ENCODE peak calls at places on chromosome 19, in five cellular contexts. One of them, this sample, is unnamed.

GRCh38 chr19:6312018-6312417 is 21.4 kb downstream of the ACER1 start:
- DNase-seq in H1: no peak
- DNase-seq in trophoblast cell: no peak
- DNase-seq in mesenchymal stem cell: no peak
- DNase-seq in H9: peak
- DNase-seq in this sample: no peak

GRCh38 chr19:43595605-43595998 is 332 bp downstream of the IRGQ start:
- DNase-seq in H9: no peak
- DNase-seq in trophoblast cell: no peak
- DNase-seq in H1: no peak
- DNase-seq in mesenchymal stem cell: no peak
- DNase-seq in this sample: no peak

GRCh38 chr19:36266375-36266961 is 51.6 kb downstream of the ZNF146 start:
- DNase-seq in trophoblast cell: peak
- DNase-seq in H9: no peak
- DNase-seq in H1: no peak
- DNase-seq in mesenchymal stem cell: no peak
- DNase-seq in this sample: no peak

GRCh38 chr19:40549007-40549708 is 27.5 kb upstream of the SHKBP1 start:
- DNase-seq in H1: peak
- DNase-seq in trophoblast cell: peak
- DNase-seq in H9: peak
- DNase-seq in mesenchymal stem cell: peak
- DNase-seq in this sample: peak

GRCh38 chr19:13797870-13798269 is 2.6 kb downstream of the ZSWIM4 start:
- DNase-seq in H9: no peak
- DNase-seq in trophoblast cell: peak
- DNase-seq in mesenchymal stem cell: no peak
- DNase-seq in H1: no peak
- DNase-seq in this sample: no peak

GRCh38 chr19:42253245-42254082 is 1.5 kb downstream of the ERF start:
- DNase-seq in mesenchymal stem cell: peak
- DNase-seq in trophoblast cell: peak
- DNase-seq in H9: peak
- DNase-seq in H1: no peak
- DNase-seq in this sample: peak

GRCh38 chr19:1161716-1162115 is 12.4 kb downstream of the SBNO2 start:
- DNase-seq in mesenchymal stem cell: no peak
- DNase-seq in H9: no peak
- DNase-seq in H1: no peak
- DNase-seq in trophoblast cell: peak
- DNase-seq in this sample: no peak

GRCh38 chr19:32373614-32374295 is 28.3 kb downstream of the ZNF507 start:
- DNase-seq in H9: no peak
- DNase-seq in trophoblast cell: peak
- DNase-seq in H1: no peak
- DNase-seq in mesenchymal stem cell: peak
- DNase-seq in this sample: no peak

GRCh38 chr19:16828990-16829821 is at the start of gene SIN3B:
- DNase-seq in H9: peak
- DNase-seq in mesenchymal stem cell: peak
- DNase-seq in H1: peak
- DNase-seq in trophoblast cell: peak
- DNase-seq in this sample: peak

GRCh38 chr19:6030214-6030507 is 52.2 kb upstream of the RANBP3 start:
- DNase-seq in mesenchymal stem cell: peak
- DNase-seq in H9: no peak
- DNase-seq in H1: no peak
- DNase-seq in trophoblast cell: peak
- DNase-seq in this sample: no peak

GRCh38 chr19:40529093-40529954 is 47.3 kb upstream of the SHKBP1 start:
- DNase-seq in H9: peak
- DNase-seq in H1: peak
- DNase-seq in mesenchymal stem cell: peak
- DNase-seq in trophoblast cell: peak
- DNase-seq in this sample: peak

GRCh38 chr19:6613711-6614110 is 22.8 kb upstream of the CD70 start:
- DNase-seq in trophoblast cell: no peak
- DNase-seq in H1: no peak
- DNase-seq in H9: no peak
- DNase-seq in mesenchymal stem cell: no peak
- DNase-seq in this sample: no peak

DNA sequence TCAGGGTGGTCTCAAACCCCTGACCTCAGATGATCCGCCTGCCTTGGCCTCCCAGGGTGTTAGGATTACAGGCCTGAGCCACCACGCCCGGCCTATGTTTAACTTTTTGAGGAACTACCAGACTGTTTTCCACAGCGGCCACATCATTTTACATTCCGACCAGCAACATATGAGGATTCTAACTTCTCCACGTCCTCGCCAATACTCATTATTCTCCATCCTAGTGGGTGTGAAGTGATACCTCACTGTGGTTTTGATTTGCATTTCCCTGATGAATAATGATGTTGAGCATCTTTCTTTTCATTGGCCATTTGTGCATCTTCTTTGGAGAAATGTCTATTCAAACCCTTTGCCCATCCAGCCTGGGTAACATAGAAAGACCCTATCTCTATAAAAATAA is 14.8 kb downstream of the SLC5A5 start:
- DNase-seq in mesenchymal stem cell: no peak
- DNase-seq in H1: no peak
- DNase-seq in H9: no peak
- DNase-seq in trophoblast cell: no peak
- DNase-seq in this sample: no peak
- H2BK12ac ChIP-seq in mesenchymal stem cell: no peak
- H2BK12ac ChIP-seq in H1: no peak
- H2BK12ac ChIP-seq in H9: no peak
- H2BK12ac ChIP-seq in trophoblast cell: no peak
- H2BK12ac ChIP-seq in this sample: no peak

GRCh38 chr19:8659905-8660304 is 29.5 kb downstream of the NFILZ start:
- DNase-seq in H1: no peak
- DNase-seq in mesenchymal stem cell: no peak
- DNase-seq in trophoblast cell: no peak
- DNase-seq in H9: no peak
- DNase-seq in this sample: no peak

GRCh38 chr19:8657869-8658268 is 27.4 kb downstream of the NFILZ start:
- DNase-seq in trophoblast cell: peak
- DNase-seq in H1: no peak
- DNase-seq in mesenchymal stem cell: no peak
- DNase-seq in H9: no peak
- DNase-seq in this sample: no peak

GRCh38 chr19:8655340-8655709 is 24.9 kb downstream of the NFILZ start:
- DNase-seq in H9: no peak
- DNase-seq in mesenchymal stem cell: no peak
- DNase-seq in trophoblast cell: no peak
- DNase-seq in H1: no peak
- DNase-seq in this sample: no peak

DNA sequence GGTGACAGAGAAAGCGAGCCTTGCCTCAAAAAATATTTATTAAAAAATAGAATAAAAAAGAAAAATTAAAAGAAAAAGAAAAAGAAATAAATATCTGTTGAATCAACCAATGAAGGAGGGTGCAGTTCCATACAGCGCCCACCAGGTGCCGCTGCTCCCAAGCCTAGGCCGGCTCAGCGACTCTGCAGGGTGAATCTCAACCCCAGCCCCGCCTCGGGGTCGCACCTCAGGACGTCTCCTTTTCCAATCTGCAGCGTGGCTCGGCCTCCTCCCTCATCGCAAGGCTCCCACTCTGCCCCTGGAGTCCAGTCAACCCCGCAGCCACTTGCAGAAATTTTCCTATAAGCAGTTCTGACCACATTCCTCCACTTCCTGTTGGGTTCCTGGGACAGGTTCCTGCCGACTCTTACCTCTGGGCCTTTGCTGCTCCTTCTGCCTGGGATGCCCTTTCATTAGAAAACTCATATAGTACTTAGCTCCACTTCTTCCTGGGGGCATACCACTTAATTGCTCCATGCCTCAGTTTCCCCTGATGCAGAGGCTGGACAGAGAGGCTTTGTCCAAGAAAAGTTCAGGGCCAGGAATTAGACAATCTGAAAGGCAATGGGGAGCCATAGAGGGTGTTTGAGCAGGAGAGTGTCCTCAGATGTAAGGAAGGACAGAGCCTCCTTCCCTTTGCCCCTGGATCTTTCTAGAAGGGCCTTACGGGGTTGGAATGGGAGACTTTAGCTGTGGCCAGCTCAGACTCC is 24.3 kb downstream of the NFILZ start:
- DNase-seq in mesenchymal stem cell: peak
- DNase-seq in trophoblast cell: peak
- DNase-seq in H1: peak
- DNase-seq in H9: peak
- DNase-seq in this sample: peak
- H3K9ac ChIP-seq in mesenchymal stem cell: no peak
- H3K9ac ChIP-seq in trophoblast cell: no peak
- H3K9ac ChIP-seq in H1: peak
- H3K9ac ChIP-seq in H9: no peak
- H3K9ac ChIP-seq in this sample: no peak

GRCh38 chr19:51382004-51382403 is 5.8 kb downstream of the LIM2 start:
- DNase-seq in trophoblast cell: no peak
- DNase-seq in H9: no peak
- DNase-seq in mesenchymal stem cell: no peak
- DNase-seq in H1: no peak
- DNase-seq in this sample: no peak

GRCh38 chr19:51377422-51377821 is 5.0 kb upstream of the NKG7 start:
- DNase-seq in H1: no peak
- DNase-seq in mesenchymal stem cell: no peak
- DNase-seq in trophoblast cell: no peak
- DNase-seq in H9: no peak
- DNase-seq in this sample: no peak

GRCh38 chr19:51375504-51376221 is 3.2 kb upstream of the NKG7 start:
- DNase-seq in trophoblast cell: no peak
- DNase-seq in mesenchymal stem cell: no peak
- DNase-seq in H9: no peak
- DNase-seq in H1: no peak
- DNase-seq in this sample: no peak

DNA sequence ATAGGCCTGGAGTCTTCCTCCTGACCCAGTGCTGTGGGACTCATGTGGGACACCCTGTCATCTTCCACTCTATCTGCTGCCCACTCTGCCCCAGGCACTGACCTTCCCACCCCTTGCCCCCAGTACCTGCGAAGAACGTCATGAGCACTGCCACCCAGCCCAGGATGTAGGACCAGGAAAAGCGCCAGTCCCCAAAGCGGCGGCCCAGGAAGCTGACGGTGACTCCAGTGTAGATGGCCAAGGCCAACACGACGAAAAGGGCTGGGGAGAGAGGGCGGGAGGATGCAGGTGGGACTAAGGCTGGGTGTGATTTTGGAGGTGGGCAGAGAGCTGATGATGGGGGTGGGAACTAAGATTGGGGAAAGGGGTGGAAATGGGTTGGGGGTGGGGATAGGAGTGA is 7.4 kb downstream of the LIM2 start:
- DNase-seq in H1: no peak
- DNase-seq in mesenchymal stem cell: no peak
- DNase-seq in H9: no peak
- DNase-seq in trophoblast cell: no peak
- DNase-seq in this sample: no peak
- H2BK12ac ChIP-seq in H1: no peak
- H2BK12ac ChIP-seq in mesenchymal stem cell: no peak
- H2BK12ac ChIP-seq in H9: no peak
- H2BK12ac ChIP-seq in trophoblast cell: no peak
- H2BK12ac ChIP-seq in this sample: no peak

DNA sequence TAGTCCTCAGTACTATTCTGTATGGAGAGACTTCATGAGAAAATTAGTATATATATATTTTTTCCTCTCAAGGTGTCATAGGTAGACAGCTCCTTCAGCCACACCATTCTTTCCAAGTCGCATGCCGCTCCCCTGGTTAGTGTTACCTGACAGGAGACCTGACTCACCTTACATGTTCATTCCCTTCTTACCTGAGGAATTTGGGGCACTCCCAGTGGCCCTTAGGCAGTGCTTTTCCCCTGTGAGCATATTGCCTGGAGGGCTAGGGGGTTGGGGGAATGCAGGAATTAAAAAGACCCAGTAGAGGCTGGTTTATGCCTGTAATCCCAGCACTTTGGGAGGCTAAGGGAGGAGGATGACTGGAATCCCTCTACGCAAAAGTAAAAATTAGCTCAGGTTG is 9.0 kb upstream of the ACTN4 start:
- DNase-seq in H9: no peak
- DNase-seq in mesenchymal stem cell: no peak
- DNase-seq in trophoblast cell: peak
- DNase-seq in H1: no peak
- DNase-seq in this sample: no peak
- H3K9ac ChIP-seq in H9: no peak
- H3K9ac ChIP-seq in mesenchymal stem cell: no peak
- H3K9ac ChIP-seq in trophoblast cell: no peak
- H3K9ac ChIP-seq in H1: no peak
- H3K9ac ChIP-seq in this sample: no peak

DNA sequence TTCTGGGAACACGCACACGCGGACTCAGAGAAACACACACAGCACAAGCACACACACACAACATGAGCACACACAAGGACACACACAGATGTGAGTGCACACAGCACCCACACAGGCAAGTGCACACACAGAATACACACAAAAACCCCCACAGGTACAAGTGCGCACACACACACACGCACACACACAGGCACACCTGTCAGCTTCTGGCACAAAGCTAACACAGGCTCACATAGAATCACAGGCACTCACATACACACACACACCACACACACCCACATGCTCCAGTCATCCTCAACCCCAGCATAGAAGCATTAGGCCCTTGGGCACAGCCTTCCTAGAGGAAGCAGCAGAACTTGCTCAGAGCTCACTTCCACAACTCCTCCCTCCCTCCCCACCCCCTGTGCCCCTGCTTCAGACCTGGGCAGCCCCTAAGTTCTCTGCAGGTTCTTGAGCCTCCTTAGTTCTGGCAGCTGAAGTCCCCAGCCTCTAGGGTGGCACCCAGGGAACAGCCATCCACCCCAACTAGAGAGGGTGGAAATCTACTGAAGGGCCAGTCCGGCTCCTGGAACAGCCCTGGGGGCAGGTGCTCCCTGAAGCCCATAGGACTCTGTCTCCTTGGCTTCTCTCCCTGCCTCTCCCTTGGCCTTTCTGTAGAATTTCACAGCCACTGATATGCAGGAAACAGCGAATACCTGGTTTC is 129.9 kb upstream of the VSTM2B start:
- DNase-seq in trophoblast cell: no peak
- DNase-seq in H9: no peak
- DNase-seq in mesenchymal stem cell: no peak
- DNase-seq in H1: no peak
- DNase-seq in this sample: no peak
- H2BK12ac ChIP-seq in trophoblast cell: no peak
- H2BK12ac ChIP-seq in H9: no peak
- H2BK12ac ChIP-seq in mesenchymal stem cell: no peak
- H2BK12ac ChIP-seq in H1: peak
- H2BK12ac ChIP-seq in this sample: no peak

GRCh38 chr19:46350029-46350757 is 3.3 kb downstream of the PPP5C start:
- DNase-seq in mesenchymal stem cell: no peak
- DNase-seq in trophoblast cell: no peak
- DNase-seq in H9: no peak
- DNase-seq in H1: no peak
- DNase-seq in this sample: no peak
- H3K9ac ChIP-seq in mesenchymal stem cell: peak
- H3K9ac ChIP-seq in trophoblast cell: no peak
- H3K9ac ChIP-seq in H9: no peak
- H3K9ac ChIP-seq in H1: no peak
- H3K9ac ChIP-seq in this sample: no peak

GRCh38 chr19:11880598-11880997 is 7.0 kb upstream of the ZNF69 start:
- DNase-seq in trophoblast cell: no peak
- DNase-seq in H9: no peak
- DNase-seq in H1: no peak
- DNase-seq in mesenchymal stem cell: no peak
- DNase-seq in this sample: no peak
- H2BK12ac ChIP-seq in trophoblast cell: no peak
- H2BK12ac ChIP-seq in H9: no peak
- H2BK12ac ChIP-seq in H1: no peak
- H2BK12ac ChIP-seq in mesenchymal stem cell: no peak
- H2BK12ac ChIP-seq in this sample: no peak

This sample was measured in neuronal stem cell.